ENCODE peak calls at places on chromosomes 3 and 15, in ten cellular contexts. B is EL, Y is KG1, L is mammary epithelial cell, G is amniotic stem cell, W is hippocampal formation, O is AG08395, S is GM04503, H is NCI-H1092 treated with DMSO at 0.1 percent for 48 hours, I is NCI-H1436 treated with DMSO at 0.1 percent for 48 hours. D is an unnamed sample.
A peak's percentile ranks its signal among the peaks of the same experiment; 100 is the strongest.

GRCh38 chr3:48123346-48123745 is 64.9 kb downstream of the CDC25A start:
- DNase-seq in B (no peak), Y (no peak), L (no peak), G (no peak), W (no peak), O (no peak), S (no peak), H (no peak), I (no peak), D (no peak)

GRCh38 chr3:81303326-81303725 is 458.1 kb downstream of the GBE1 start:
- DNase-seq in B (no peak), Y (no peak), L (no peak), G (no peak), W (no peak), O (no peak), S (no peak), H (no peak), I (no peak), D (no peak)

GRCh38 chr15:73323374-73323955 is 45.3 kb downstream of the HCN4 start:
- DNase-seq in B (no peak), Y (no peak), L (no peak), G (no peak), W (no peak), O (no peak), S (no peak), H (no peak), I (no peak), D (no peak)

GRCh38 chr3:12180218-12180617 is 21.5 kb upstream of the TIMP4 start:
- DNase-seq in B (peak; percentile 70), Y (no peak), L (peak; percentile 63), G (no peak), W (no peak), O (peak; percentile 64), S (no peak), H (no peak), I (no peak), D (peak; percentile 31)

GRCh38 chr3:122105626-122106025 is 50.5 kb downstream of the CD86 start:
- DNase-seq in B (no peak), Y (no peak), L (peak; percentile 28), G (no peak), W (no peak), O (no peak), S (no peak), H (no peak), I (no peak), D (no peak)

GRCh38 chr3:143314291-143315093 is 194.9 kb downstream of the CHST2 start:
- DNase-seq in B (peak; percentile 5), Y (no peak), L (no peak), G (peak; percentile 38), W (no peak), O (peak; percentile 65), S (peak; percentile 28), H (no peak), I (no peak), D (no peak)

GRCh38 chr3:30426319-30426993 is 179.9 kb upstream of the TGFBR2 start:
- DNase-seq in B (peak; percentile 21), Y (no peak), L (no peak), G (no peak), W (no peak), O (peak; percentile 73), S (peak; percentile 37), H (no peak), I (no peak), D (peak; percentile 31)

GRCh38 chr3:135865085-135865484 is 100.4 kb upstream of the PPP2R3A start:
- DNase-seq in B (no peak), Y (no peak), L (no peak), G (no peak), W (no peak), O (peak; percentile 36), S (no peak), H (no peak), I (no peak), D (no peak)

GRCh38 chr3:59499954-59500353 is 450.1 kb upstream of the CFAP20DC start:
- DNase-seq in B (no peak), Y (no peak), L (no peak), G (no peak), W (no peak), O (no peak), S (no peak), H (no peak), I (no peak), D (no peak)

GRCh38 chr3:134722899-134723484 is 72.1 kb upstream of the EPHB1 start:
- DNase-seq in B (no peak), Y (no peak), L (no peak), G (no peak), W (no peak), O (no peak), S (no peak), H (no peak), I (no peak), D (no peak)

GRCh38 chr3:40873456-40873855 is 325.8 kb upstream of the CTNNB1 start:
- DNase-seq in B (no peak), Y (no peak), L (no peak), G (no peak), W (no peak), O (no peak), S (no peak), H (peak; percentile 13), I (no peak), D (no peak)

GRCh38 chr3:61562042-61562809 is 855 bp downstream of the PTPRG start:
- DNase-seq in B (peak; percentile 17), Y (no peak), L (peak; percentile 37), G (no peak), W (no peak), O (no peak), S (no peak), H (peak; percentile 27), I (no peak), D (peak; percentile 51)

GRCh38 chr3:152921351-152921750 is 86.4 kb downstream of the P2RY1 start:
- DNase-seq in B (no peak), Y (no peak), L (no peak), G (no peak), W (no peak), O (no peak), S (no peak), H (no peak), I (no peak), D (no peak)

GRCh38 chr15:68313501-68314390 is 36.2 kb downstream of the FEM1B start:
- DNase-seq in B (no peak), Y (no peak), L (no peak), G (no peak), W (no peak), O (no peak), S (no peak), H (no peak), I (no peak), D (no peak)

GRCh38 chr15:72406936-72407335 is 8.8 kb downstream of the TMEM202 start:
- DNase-seq in B (no peak), Y (no peak), L (no peak), G (no peak), W (no peak), O (no peak), S (no peak), H (no peak), I (no peak), D (no peak)

GRCh38 chr15:67165653-67166260 is 88.7 kb downstream of the AAGAB start:
- DNase-seq in B (no peak), Y (no peak), L (no peak), G (no peak), W (no peak), O (no peak), S (no peak), H (no peak), I (no peak), D (peak; percentile 59)

GRCh38 chr3:117146571-117146970 is 437.0 kb downstream of the TUSC7 start:
- DNase-seq in B (no peak), Y (no peak), L (no peak), G (no peak), W (no peak), O (no peak), S (no peak), H (no peak), I (no peak), D (no peak)

GRCh38 chr3:11162401-11163345 is 8.4 kb downstream of the HRH1 start:
- DNase-seq in B (no peak), Y (no peak), L (no peak), G (no peak), W (no peak), O (no peak), S (no peak), H (no peak), I (no peak), D (no peak)

D was measured in mesenchymal stem cell.